ENCODE peak calls at places on chromosome 3, in seven cellular contexts. X is AG04450, N is brain microvascular endothelial cell, U is uterus, K is transverse colon, I is fibroblast of the aortic adventitia, Z is ovary. D is an unnamed sample.

GRCh38 chr3:158167737-158168469 is 58.0 kb downstream of the RSRC1 start:
- DNase-seq in Z (no peak), N (peak), X (peak), I (peak), U (no peak), K (no peak), D (peak)

GRCh38 chr3:50272911-50273688 is 4.2 kb downstream of the SEMA3B start:
- DNase-seq in Z (peak), X (no peak), K (peak), N (peak), U (peak), I (peak), D (peak)

GRCh38 chr3:134649106-134649705 is 1.6 kb downstream of the KY start:
- DNase-seq in U (no peak), K (no peak), X (no peak), I (no peak), Z (no peak), N (no peak), D (no peak)

GRCh38 chr3:111850481-111850880 is 8.6 kb upstream of the PHLDB2 start:
- DNase-seq in U (no peak), I (peak), K (no peak), N (no peak), X (no peak), Z (no peak), D (peak)

GRCh38 chr3:66076861-66077495 is 38.3 kb upstream of the MAGI1 start:
- DNase-seq in U (no peak), I (peak), Z (no peak), N (no peak), X (peak), K (no peak), D (peak)

GRCh38 chr3:49416867-49417266 is 4.6 kb downstream of the TCTA start:
- DNase-seq in K (no peak), U (no peak), Z (no peak), N (no peak), X (no peak), I (no peak), D (no peak)

GRCh38 chr3:116473602-116474001 is 28.3 kb upstream of the LSAMP start:
- DNase-seq in K (no peak), N (peak), U (no peak), Z (no peak), I (no peak), X (no peak), D (no peak)

GRCh38 chr3:6425289-6425820 is 435.6 kb upstream of the GRM7 start:
- DNase-seq in I (no peak), U (no peak), X (no peak), N (no peak), Z (no peak), K (no peak), D (no peak)

GRCh38 chr3:60010778-60011177 is 961.0 kb upstream of the CFAP20DC start:
- DNase-seq in N (no peak), Z (no peak), X (no peak), K (no peak), U (no peak), I (no peak), D (no peak)

GRCh38 chr3:15847239-15847638 is 49.5 kb upstream of the ANKRD28 start:
- DNase-seq in U (no peak), K (no peak), Z (no peak), I (no peak), X (no peak), N (no peak), D (no peak)

GRCh38 chr3:123314409-123315270 is 112.9 kb downstream of the SEC22A start:
- DNase-seq in K (no peak), I (no peak), Z (no peak), U (no peak), N (no peak), X (no peak), D (no peak)

DNA sequence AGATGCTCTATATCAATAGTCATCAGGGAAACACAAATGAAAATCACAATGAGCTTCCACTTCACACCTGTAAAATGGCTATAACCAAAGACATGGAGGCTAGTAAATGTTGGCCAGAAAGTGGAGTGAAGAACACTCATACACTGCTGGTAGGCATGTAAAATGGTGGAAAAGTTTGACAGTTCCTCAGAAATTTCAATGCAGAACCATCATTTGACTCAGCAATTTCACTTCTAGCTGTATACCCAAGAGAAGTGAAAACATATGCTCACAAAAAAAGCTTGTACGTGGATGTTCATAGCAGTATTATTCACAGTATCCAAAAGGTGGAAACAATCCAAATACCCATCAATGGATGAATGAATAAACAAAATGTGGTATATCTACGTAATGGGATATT is 19.2 kb upstream of the TOP2B start:
- DNase-seq in Z (no peak), X (no peak), N (no peak), K (no peak), U (no peak), I (no peak), D (no peak)
- H3K4me3 ChIP-seq in Z (no peak), X (no peak), N (no peak), K (no peak), U (no peak), I (no peak), D (no peak)

GRCh38 chr3:37833790-37834189 is 27.9 kb upstream of the CTDSPL start:
- DNase-seq in K (no peak), X (no peak), U (no peak), Z (no peak), I (no peak), N (no peak), D (no peak)
- TF ChIP-seq CTCF in K (no peak), X (no peak), U (no peak), Z (no peak), I (peak), N (peak), D (peak)

GRCh38 chr3:113535898-113536297 is 3.5 kb downstream of the SIDT1 start:
- DNase-seq in K (no peak), U (no peak), Z (no peak), N (no peak), X (no peak), I (no peak), D (no peak)

GRCh38 chr3:113532698-113533533 is 561 bp downstream of the SIDT1 start:
- DNase-seq in N (no peak), X (no peak), U (no peak), K (peak), I (no peak), Z (no peak), D (no peak)

GRCh38 chr3:113531826-113532697 is at the start of gene SIDT1:
- DNase-seq in I (no peak), X (no peak), U (peak), K (peak), N (no peak), Z (peak), D (no peak)

GRCh38 chr3:113534365-113534764 is 2.0 kb downstream of the SIDT1 start:
- DNase-seq in Z (no peak), X (no peak), K (no peak), I (no peak), U (no peak), N (no peak), D (no peak)

DNA sequence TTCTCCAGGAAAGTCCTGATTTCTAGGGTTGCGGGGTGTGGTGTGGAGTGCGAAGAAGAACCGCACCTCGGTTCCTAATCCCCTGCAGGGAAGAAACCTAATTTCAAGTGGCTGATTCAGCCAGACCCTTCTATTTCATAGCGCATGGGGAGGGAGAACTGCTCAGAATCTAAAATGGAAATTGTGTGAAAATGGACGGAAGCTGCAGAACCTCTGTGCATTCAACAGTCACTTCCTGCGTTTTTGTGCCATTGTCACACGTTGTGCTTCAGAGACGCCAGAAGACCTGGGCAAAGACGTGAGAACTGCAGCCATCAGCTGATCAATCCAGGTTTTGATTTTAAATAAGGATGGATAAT is 1.2 kb downstream of the SIDT1 start:
- DNase-seq in I (no peak), U (no peak), N (no peak), X (no peak), K (no peak), Z (no peak), D (no peak)
- H3K4me3 ChIP-seq in I (peak), U (peak), N (no peak), X (no peak), K (peak), Z (peak), D (no peak)

GRCh38 chr3:107142786-107143185 is 234.5 kb upstream of the CCDC54 start:
- DNase-seq in K (no peak), X (no peak), N (no peak), Z (no peak), U (no peak), I (no peak), D (no peak)
- TF ChIP-seq CTCF in K (no peak), X (no peak), N (no peak), Z (no peak), U (no peak), I (no peak), D (no peak)

GRCh38 chr3:46935168-46935858 is 41.2 kb downstream of the CCDC12 start:
- DNase-seq in I (peak), U (peak), K (peak), Z (peak), X (peak), N (peak), D (peak)
- H3K4me3 ChIP-seq in I (no peak), U (no peak), K (no peak), Z (no peak), X (no peak), N (no peak), D (no peak)

GRCh38 chr3:10935028-10935427 is 57.5 kb upstream of the SLC6A1 start:
- DNase-seq in I (no peak), X (no peak), K (no peak), N (no peak), U (no peak), Z (no peak), D (no peak)
- TF ChIP-seq CTCF in I (no peak), X (no peak), K (no peak), N (no peak), U (no peak), Z (no peak), D (no peak)

D was measured in fibroblast of mammary gland.